ENCODE peak calls at places on chromosomes 16 and 17, in five cellular contexts. P is brain microvascular endothelial cell, X is psoas muscle, W is GM23248, L is breast epithelium. T is an unnamed sample.

GRCh38 chr17:61505846-61506627 is 53.8 kb downstream of the TBX4 start:
- DNase-seq in W (no peak), L (no peak), X (no peak), P (no peak), T (no peak)

GRCh38 chr16:83701494-83701893 is 106.3 kb upstream of the HSBP1 start:
- DNase-seq in L (no peak), X (peak), W (peak), P (peak), T (no peak)

GRCh38 chr16:9528680-9529079 is 437.2 kb downstream of the HAPSTR1 start:
- DNase-seq in P (no peak), X (no peak), W (no peak), L (no peak), T (no peak)

GRCh38 chr17:19313066-19313745 is 49.3 kb downstream of the B9D1 start:
- DNase-seq in P (no peak), W (no peak), X (no peak), L (no peak), T (no peak)

GRCh38 chr16:56451753-56452689 is 667 bp downstream of the OGFOD1 start:
- DNase-seq in P (peak), W (peak), L (no peak), X (peak), T (no peak)

GRCh38 chr17:68489919-68490318 is 22.3 kb upstream of the PRKAR1A start:
- DNase-seq in W (no peak), L (no peak), P (no peak), X (peak), T (no peak)

GRCh38 chr17:8922451-8922850 is 43.1 kb downstream of the PIK3R5 start:
- DNase-seq in L (no peak), P (peak), W (peak), X (no peak), T (no peak)

GRCh38 chr17:73760186-73760758 is 116.0 kb upstream of the SDK2 start:
- DNase-seq in L (no peak), P (no peak), W (no peak), X (no peak), T (no peak)

GRCh38 chr17:36148559-36149295 is 27.7 kb downstream of the TBC1D3B start:
- DNase-seq in L (peak), P (peak), X (peak), W (peak), T (peak)

GRCh38 chr16:74793571-74793970 is 19.0 kb upstream of the FA2H start:
- DNase-seq in W (no peak), P (no peak), L (no peak), X (no peak), T (no peak)

GRCh38 chr16:6949240-6949639 is 383.4 kb upstream of the RBFOX1 start:
- DNase-seq in X (no peak), W (no peak), L (no peak), P (no peak), T (no peak)

GRCh38 chr17:19672009-19672837 is 23.7 kb downstream of the ALDH3A2 start:
- DNase-seq in W (peak), L (no peak), P (no peak), X (peak), T (peak)

GRCh38 chr17:9116861-9117568 is 95.7 kb downstream of the NTN1 start:
- DNase-seq in L (no peak), X (no peak), W (no peak), P (no peak), T (no peak)

GRCh38 chr17:73445466-73445865 is 133.7 kb upstream of the CDC42EP4 start:
- DNase-seq in X (no peak), P (no peak), L (no peak), W (no peak), T (no peak)

GRCh38 chr17:48470388-48471034 is 40.5 kb upstream of the SKAP1 start:
- DNase-seq in X (no peak), W (peak), L (no peak), P (no peak), T (no peak)

GRCh38 chr16:15648135-15648730 is 1.8 kb upstream of the NDE1 start:
- DNase-seq in X (no peak), L (no peak), W (no peak), P (no peak), T (no peak)

GRCh38 chr16:50719401-50720337 is 22.2 kb upstream of the CYLD start:
- DNase-seq in X (no peak), P (no peak), W (no peak), L (no peak), T (no peak)

GRCh38 chr16:177394-177822 is 928 bp downstream of the HBA1 start:
- DNase-seq in P (no peak), W (peak), X (no peak), L (no peak), T (no peak)

DNA sequence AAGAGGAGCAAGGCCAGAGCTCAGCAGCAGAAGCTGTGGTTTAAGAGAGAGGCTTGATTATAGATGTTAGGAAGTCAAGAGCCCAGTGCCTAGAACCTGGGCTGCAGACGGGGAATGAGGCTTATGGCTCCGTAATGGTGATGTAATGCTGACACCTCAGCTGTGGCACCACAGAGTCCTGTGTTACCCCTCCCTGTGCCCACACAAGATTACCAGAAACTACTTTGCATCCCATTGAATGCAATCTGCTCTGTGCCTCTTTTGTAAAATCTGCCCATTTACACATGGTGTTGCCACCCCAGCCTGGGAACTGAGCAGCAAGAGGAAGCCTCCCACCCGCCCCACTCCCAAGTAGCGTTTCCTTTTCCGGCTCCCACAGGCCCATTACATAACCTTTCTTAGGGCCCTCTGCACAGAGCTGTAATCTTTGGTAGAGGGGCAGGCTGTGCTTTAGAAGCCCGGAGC is 57.0 kb downstream of the PITPNC1 start:
- DNase-seq in L (no peak), W (peak), P (no peak), X (no peak), T (no peak)
- H3K27ac ChIP-seq in L (no peak), W (no peak), P (no peak), X (no peak), T (no peak)

GRCh38 chr16:66616592-66616991 is 12.1 kb downstream of the CMTM3 start:
- DNase-seq in P (no peak), X (no peak), L (no peak), W (peak), T (no peak)
- H3K27ac ChIP-seq in P (peak), X (no peak), L (no peak), W (no peak), T (no peak)

GRCh38 chr16:27764427-27764826 is 214.5 kb downstream of the KATNIP start:
- DNase-seq in X (no peak), P (no peak), L (no peak), W (no peak), T (no peak)

GRCh38 chr16:27760845-27761176 is 210.9 kb downstream of the KATNIP start:
- DNase-seq in L (no peak), X (no peak), W (no peak), P (no peak), T (no peak)

GRCh38 chr16:27759947-27760844 is 210.3 kb downstream of the KATNIP start:
- DNase-seq in L (no peak), P (no peak), X (no peak), W (no peak), T (no peak)

GRCh38 chr16:27761816-27762215 is 211.9 kb downstream of the KATNIP start:
- DNase-seq in X (no peak), P (no peak), W (no peak), L (no peak), T (no peak)

DNA sequence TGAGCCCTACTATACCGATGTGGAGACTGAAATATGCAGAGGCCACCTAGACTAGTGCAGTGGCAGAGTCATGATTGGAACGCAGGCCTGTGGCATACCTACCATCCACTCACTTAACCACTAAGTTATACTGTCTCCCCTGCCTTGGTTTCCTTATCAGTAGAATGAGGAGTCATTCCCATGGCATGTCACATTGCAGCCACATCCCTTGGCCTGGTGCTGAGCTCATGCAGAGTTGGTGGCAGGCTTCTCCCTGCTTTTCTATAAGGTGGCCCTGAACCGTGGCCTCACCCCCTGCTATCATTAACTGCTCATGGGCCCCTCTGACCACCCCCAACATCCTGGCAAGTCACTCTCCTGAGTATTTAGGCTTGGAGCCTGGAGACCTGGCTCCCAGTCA is 212.5 kb downstream of the KATNIP start:
- DNase-seq in L (no peak), W (peak), X (no peak), P (peak), T (no peak)
- H3K27ac ChIP-seq in L (no peak), W (no peak), X (no peak), P (no peak), T (no peak)

GRCh38 chr16:89351645-89352044 is 134.1 kb downstream of the ZNF778 start:
- DNase-seq in W (no peak), L (no peak), P (no peak), X (no peak), T (no peak)

GRCh38 chr16:89349947-89350633 is 132.6 kb downstream of the ZNF778 start:
- DNase-seq in L (no peak), P (no peak), X (no peak), W (no peak), T (no peak)

GRCh38 chr16:89354325-89354724 is 136.0 kb downstream of the ANKRD11 start:
- DNase-seq in X (no peak), L (no peak), W (no peak), P (no peak), T (no peak)

GRCh38 chr16:89350701-89351380 is 133.3 kb downstream of the ZNF778 start:
- DNase-seq in X (no peak), W (peak), L (no peak), P (no peak), T (peak)

GRCh38 chr16:89352091-89352681 is 134.7 kb downstream of the ZNF778 start:
- DNase-seq in X (no peak), P (no peak), W (no peak), L (no peak), T (no peak)
- H3K27ac ChIP-seq in X (peak), P (no peak), W (no peak), L (no peak), T (no peak)

GRCh38 chr17:31310260-31310659 is 3.6 kb downstream of the EVI2B start:
- DNase-seq in L (no peak), P (no peak), W (no peak), X (no peak), T (no peak)

GRCh38 chr17:31310877-31311276 is 3.0 kb downstream of the EVI2B start:
- DNase-seq in W (no peak), X (no peak), P (no peak), L (no peak), T (no peak)

GRCh38 chr17:31308372-31308905 is 5.4 kb downstream of the EVI2B start:
- DNase-seq in X (no peak), W (no peak), L (no peak), P (no peak), T (no peak)

GRCh38 chr17:31308935-31309334 is 4.9 kb downstream of the EVI2B start:
- DNase-seq in X (no peak), P (no peak), L (no peak), W (no peak), T (no peak)

DNA sequence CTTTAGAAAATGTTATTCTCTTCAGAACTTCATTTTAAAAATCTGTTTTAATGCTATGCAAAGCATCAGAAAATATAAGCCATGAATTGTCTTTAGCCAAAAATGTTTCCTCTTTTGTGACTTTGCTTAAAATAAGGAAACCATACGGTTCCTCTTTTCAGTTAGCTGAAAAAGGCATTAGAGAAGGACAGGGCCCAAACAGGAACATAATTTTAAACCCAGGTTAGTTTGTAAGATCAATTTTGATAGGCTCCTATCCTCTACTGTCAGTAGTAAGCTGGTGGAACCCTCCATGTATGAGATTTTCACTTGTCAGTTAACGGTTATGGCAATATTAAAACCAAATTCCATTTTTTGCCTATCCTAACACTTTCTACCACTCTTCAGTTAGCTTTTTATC is 4.3 kb downstream of the EVI2B start:
- DNase-seq in X (no peak), L (no peak), P (no peak), W (no peak), T (no peak)
- H3K27ac ChIP-seq in X (no peak), L (no peak), P (no peak), W (no peak), T (no peak)

GRCh38 chr17:57235124-57235523 is 21.2 kb upstream of the MSI2 start:
- DNase-seq in W (no peak), P (no peak), X (no peak), L (no peak), T (no peak)

GRCh38 chr17:57234252-57235092 is 21.9 kb upstream of the MSI2 start:
- DNase-seq in P (no peak), W (no peak), X (no peak), L (no peak), T (no peak)

GRCh38 chr17:57242148-57242547 is 14.2 kb upstream of the MSI2 start:
- DNase-seq in X (no peak), P (peak), W (no peak), L (no peak), T (no peak)

GRCh38 chr17:57236686-57237299 is 19.5 kb upstream of the MSI2 start:
- DNase-seq in W (no peak), L (no peak), X (no peak), P (no peak), T (no peak)
- H3K27ac ChIP-seq in W (no peak), L (no peak), X (no peak), P (no peak), T (no peak)

DNA sequence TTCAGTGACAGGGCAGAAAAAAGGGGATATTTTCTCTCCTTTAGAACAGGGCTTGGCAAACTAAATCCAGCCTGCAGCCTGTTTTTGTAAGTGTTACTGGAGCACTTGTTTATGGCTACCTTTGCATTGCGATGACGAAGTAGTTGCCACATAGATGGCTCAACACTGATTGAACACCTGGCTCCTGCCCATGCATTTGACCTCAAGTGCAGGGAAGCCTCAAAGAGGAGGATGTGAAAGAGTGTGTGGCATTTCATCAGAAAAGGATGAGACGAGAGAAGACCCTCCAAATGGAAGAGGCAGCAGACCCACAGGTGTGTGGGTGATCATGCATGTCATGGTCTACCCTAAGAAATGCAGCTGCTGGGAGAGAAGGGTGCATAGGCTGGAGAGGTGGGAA is 32.7 kb upstream of the IRX5 start:
- DNase-seq in X (no peak), W (no peak), P (no peak), L (no peak), T (no peak)
- H3K27ac ChIP-seq in X (no peak), W (no peak), P (no peak), L (no peak), T (no peak)

DNA sequence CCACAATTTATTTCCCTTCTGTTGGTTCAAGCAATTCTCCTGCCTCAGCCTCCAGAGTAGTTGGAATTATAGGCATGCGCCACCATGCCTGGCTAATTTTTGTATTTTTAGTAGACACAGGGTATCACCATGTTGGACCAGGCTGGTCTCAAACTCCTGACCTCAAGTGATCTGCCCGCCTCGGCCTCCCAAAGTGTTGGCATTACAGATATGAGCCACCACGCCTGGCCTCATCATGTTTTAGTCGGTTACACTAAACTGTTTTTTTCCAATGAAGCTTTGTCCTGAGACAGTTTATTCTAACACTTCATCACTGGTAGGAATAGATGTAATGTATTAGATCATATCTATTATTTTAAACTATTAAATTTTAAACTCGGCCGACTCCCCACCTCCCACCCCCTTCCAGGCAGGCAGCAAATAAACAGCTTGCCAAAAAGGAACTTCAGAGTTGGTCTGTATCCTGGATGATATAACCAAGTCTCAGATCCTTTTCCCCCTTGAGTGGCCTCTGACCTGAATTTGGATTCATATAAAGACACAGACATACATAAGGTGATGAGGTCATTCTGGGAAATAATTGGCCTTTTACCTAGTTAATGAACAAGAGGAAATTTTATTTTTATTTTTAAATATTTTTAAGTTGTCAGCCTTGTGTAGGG is 18.4 kb upstream of the CORO6 start:
- DNase-seq in P (no peak), X (no peak), W (no peak), L (no peak), T (no peak)
- H3K27ac ChIP-seq in P (peak), X (peak), W (peak), L (peak), T (peak)

DNA sequence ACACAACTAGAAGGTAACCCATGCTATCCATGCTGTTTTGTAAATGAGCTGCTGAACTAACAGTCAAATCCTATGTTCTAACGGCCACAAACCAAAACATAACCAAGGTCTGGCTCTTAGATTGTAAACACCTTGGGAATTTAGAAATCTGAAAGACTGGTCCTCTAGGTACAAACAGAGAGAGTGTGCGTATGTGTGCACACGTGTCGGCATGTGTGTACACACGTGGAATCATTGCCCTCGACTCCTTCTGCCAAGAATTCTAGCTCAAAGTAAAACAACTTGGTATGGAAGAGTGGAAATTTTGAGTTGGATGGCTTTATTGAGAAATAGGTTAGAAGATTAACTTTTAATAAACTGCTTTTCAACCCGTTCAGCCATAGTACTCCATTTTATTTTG is 18.1 kb upstream of the GHDC start:
- DNase-seq in W (peak), P (no peak), X (no peak), L (no peak), T (no peak)
- H3K27ac ChIP-seq in W (no peak), P (no peak), X (peak), L (peak), T (peak)